ENCODE peak calls at places on chromosomes 7 and 10, in six cellular contexts. T, K, Z, Y, X and F are unnamed samples.

GRCh38 chr7:158395349-158395748 is 192.3 kb downstream of the PTPRN2 start:
- DNase-seq in T (no peak), K (no peak), Z (no peak), Y (no peak), X (no peak), F (no peak)

GRCh38 chr7:1961776-1962276 is 270.9 kb downstream of the MAD1L1 start:
- DNase-seq in T (no peak), K (peak), Z (peak), Y (no peak), X (no peak), F (peak)

GRCh38 chr7:7931626-7932025 is 37.0 kb upstream of the GLCCI1 start:
- DNase-seq in T (no peak), K (no peak), Z (no peak), Y (no peak), X (no peak), F (no peak)

GRCh38 chr7:32518534-32519140 is 23.3 kb downstream of the AVL9 start:
- DNase-seq in T (no peak), K (peak), Z (peak), Y (no peak), X (no peak), F (no peak)

GRCh38 chr10:4848341-4849041 is 22.5 kb downstream of the AKR1E2 start:
- DNase-seq in T (no peak), K (no peak), Z (no peak), Y (no peak), X (no peak), F (no peak)

GRCh38 chr7:55202150-55202913 is 162.8 kb upstream of the LANCL2 start:
- DNase-seq in T (no peak), K (no peak), Z (no peak), Y (no peak), X (no peak), F (no peak)

GRCh38 chr7:22117222-22117621 is 171.5 kb upstream of the CDCA7L start:
- DNase-seq in T (no peak), K (no peak), Z (no peak), Y (no peak), X (no peak), F (no peak)

GRCh38 chr10:91206427-91206826 is 14.0 kb upstream of the PCGF5 start:
- DNase-seq in T (no peak), K (no peak), Z (no peak), Y (no peak), X (no peak), F (no peak)

GRCh38 chr10:28730031-28730778 is 52.9 kb downstream of the BAMBI start:
- DNase-seq in T (no peak), K (peak), Z (no peak), Y (no peak), X (no peak), F (no peak)

GRCh38 chr10:93417264-93417663 is 64.9 kb downstream of the MYOF start:
- DNase-seq in T (no peak), K (no peak), Z (no peak), Y (no peak), X (no peak), F (no peak)

GRCh38 chr10:93417886-93418285 is 64.2 kb downstream of the MYOF start:
- DNase-seq in T (no peak), K (no peak), Z (no peak), Y (no peak), X (no peak), F (no peak)

GRCh38 chr10:93416824-93417223 is 65.3 kb downstream of the MYOF start:
- DNase-seq in T (no peak), K (no peak), Z (no peak), Y (no peak), X (no peak), F (no peak)

GRCh38 chr10:93413252-93413689 is 68.9 kb downstream of the MYOF start:
- DNase-seq in T (no peak), K (no peak), Z (no peak), Y (no peak), X (no peak), F (no peak)

GRCh38 chr10:93415693-93416092 is 66.4 kb downstream of the MYOF start:
- DNase-seq in T (no peak), K (no peak), Z (peak), Y (no peak), X (no peak), F (no peak)
- TF ChIP-seq CTCF in T (no peak), K (peak), Z (peak), Y (no peak), X (no peak), F (peak)

GRCh38 chr7:83655951-83656556 is 7.1 kb upstream of the SEMA3E start:
- DNase-seq in T (no peak), K (peak), Z (peak), Y (peak), X (peak), F (peak)
- TF ChIP-seq CTCF in T (peak), K (peak), Z (peak), Y (peak), X (peak), F (peak)

GRCh38 chr10:69123747-69124557 is at the start of gene VPS26A:
- DNase-seq in T (peak), K (peak), Z (peak), Y (peak), X (peak), F (peak)
- TF ChIP-seq CTCF in T (no peak), K (no peak), Z (no peak), Y (no peak), X (no peak), F (no peak)

GRCh38 chr10:132371641-132372081 is 25.3 kb upstream of the PWWP2B start:
- DNase-seq in T (no peak), K (no peak), Z (peak), Y (peak), X (no peak), F (no peak)
- TF ChIP-seq CTCF in T (no peak), K (peak), Z (peak), Y (peak), X (peak), F (peak)

GRCh38 chr7:73625276-73625675 is 954 bp upstream of the MLXIPL start:
- DNase-seq in T (no peak), K (no peak), Z (no peak), Y (no peak), X (no peak), F (no peak)
- TF ChIP-seq CTCF in T (no peak), K (no peak), Z (no peak), Y (no peak), X (no peak), F (no peak)

GRCh38 chr7:131546126-131546525 is 10.3 kb downstream of the PODXL start:
- DNase-seq in T (no peak), K (no peak), Z (no peak), Y (peak), X (no peak), F (no peak)
- TF ChIP-seq CTCF in T (no peak), K (no peak), Z (no peak), Y (no peak), X (no peak), F (no peak)